ENCODE peak calls at places on chromosomes 6 and 20, in nine cellular contexts. O is SK-N-SH, N is psoas muscle, F is tibial nerve, V is heart left ventricle, R is AG04450, Q is cardiac muscle cell, W is heart right ventricle, M is PC-3. Y is an unnamed sample.
A peak's percentile ranks its signal among the peaks of the same experiment; 100 is the strongest.

GRCh38 chr6:22906091-22906549 is 336.8 kb downstream of the HDGFL1 start:
- DNase-seq in O (no peak), N (no peak), F (no peak), W (no peak), V (no peak), R (no peak), Q (peak; percentile 57), M (peak; percentile 79), Y (peak; percentile 36)

GRCh38 chr20:4638826-4639225 is 82.9 kb upstream of the PRND start:
- DNase-seq in W (no peak), Q (no peak), M (no peak), N (no peak), R (no peak), O (no peak), V (no peak), F (no peak), Y (peak; percentile 15)

GRCh38 chr6:148423601-148424270 is 81.1 kb downstream of the SASH1 start:
- DNase-seq in M (no peak), W (no peak), Q (no peak), V (no peak), O (no peak), N (no peak), F (no peak), R (no peak), Y (no peak)

GRCh38 chr6:33075568-33076405 is at the start of gene HLA-DPB1:
- DNase-seq in Q (peak; percentile 75), O (peak; percentile 62), M (peak; percentile 59), F (peak; percentile 29), V (no peak), N (no peak), R (no peak), W (peak; percentile 50), Y (peak; percentile 78)

GRCh38 chr20:38498909-38499308 is 26.3 kb downstream of the RALGAPB start:
- DNase-seq in W (no peak), Q (no peak), N (no peak), F (no peak), O (no peak), R (no peak), V (no peak), M (peak; percentile 10), Y (peak; percentile 27)

GRCh38 chr20:35597186-35597585 is 18.4 kb upstream of the SPAG4 start:
- DNase-seq in V (no peak), Q (no peak), W (no peak), F (no peak), R (no peak), N (no peak), M (no peak), O (no peak), Y (no peak)

GRCh38 chr6:140977425-140977824 is 1155.3 kb upstream of the GJE1 start:
- DNase-seq in N (no peak), Q (peak; percentile 51), F (no peak), W (no peak), M (no peak), V (no peak), O (no peak), R (no peak), Y (no peak)

GRCh38 chr20:48282591-48283228 is 497.4 kb upstream of the SULF2 start:
- DNase-seq in R (no peak), V (no peak), Q (no peak), M (no peak), F (no peak), W (no peak), O (peak; percentile 33), N (no peak), Y (peak; percentile 45)

GRCh38 chr20:36030143-36030542 is 61.8 kb downstream of the CNBD2 start:
- DNase-seq in O (no peak), W (peak; percentile 57), F (peak; percentile 51), V (peak; percentile 70), R (no peak), M (no peak), N (peak; percentile 22), Q (peak; percentile 73), Y (no peak)

GRCh38 chr6:31750411-31751022 is 10.7 kb downstream of the MSH5 start:
- DNase-seq in W (no peak), M (no peak), R (no peak), N (no peak), F (no peak), Q (no peak), V (no peak), O (no peak), Y (no peak)

GRCh38 chr6:164925681-164926530 is 383.5 kb downstream of the C6orf118 start:
- DNase-seq in Q (no peak), N (no peak), R (no peak), V (no peak), F (no peak), W (no peak), M (no peak), O (no peak), Y (no peak)

GRCh38 chr6:35309611-35310264 is 12.1 kb downstream of the DEF6 start:
- DNase-seq in N (no peak), V (no peak), M (no peak), O (no peak), R (no peak), Q (no peak), F (no peak), W (no peak), Y (no peak)
- TF ChIP-seq CTCF in N (no peak), V (no peak), M (no peak), O (no peak), R (no peak), Q (no peak), F (no peak), W (no peak), Y (no peak)

GRCh38 chr6:137801352-137802088 is 65.5 kb upstream of the TNFAIP3 start:
- DNase-seq in R (no peak), V (no peak), F (no peak), Q (no peak), O (no peak), W (no peak), M (no peak), N (no peak), Y (no peak)

GRCh38 chr6:137799950-137800568 is 67.0 kb upstream of the TNFAIP3 start:
- DNase-seq in Q (peak; percentile 80), N (peak; percentile 17), F (peak; percentile 91), V (no peak), O (peak; percentile 4), W (peak; percentile 60), M (peak; percentile 63), R (no peak), Y (peak; percentile 44)

GRCh38 chr6:137804647-137805046 is 62.4 kb upstream of the TNFAIP3 start:
- DNase-seq in W (no peak), Q (no peak), M (no peak), F (no peak), R (no peak), V (no peak), O (no peak), N (no peak), Y (no peak)

GRCh38 chr6:137800749-137801148 is 66.3 kb upstream of the TNFAIP3 start:
- DNase-seq in Q (no peak), M (no peak), W (no peak), V (no peak), F (no peak), N (no peak), R (no peak), O (no peak), Y (no peak)

DNA sequence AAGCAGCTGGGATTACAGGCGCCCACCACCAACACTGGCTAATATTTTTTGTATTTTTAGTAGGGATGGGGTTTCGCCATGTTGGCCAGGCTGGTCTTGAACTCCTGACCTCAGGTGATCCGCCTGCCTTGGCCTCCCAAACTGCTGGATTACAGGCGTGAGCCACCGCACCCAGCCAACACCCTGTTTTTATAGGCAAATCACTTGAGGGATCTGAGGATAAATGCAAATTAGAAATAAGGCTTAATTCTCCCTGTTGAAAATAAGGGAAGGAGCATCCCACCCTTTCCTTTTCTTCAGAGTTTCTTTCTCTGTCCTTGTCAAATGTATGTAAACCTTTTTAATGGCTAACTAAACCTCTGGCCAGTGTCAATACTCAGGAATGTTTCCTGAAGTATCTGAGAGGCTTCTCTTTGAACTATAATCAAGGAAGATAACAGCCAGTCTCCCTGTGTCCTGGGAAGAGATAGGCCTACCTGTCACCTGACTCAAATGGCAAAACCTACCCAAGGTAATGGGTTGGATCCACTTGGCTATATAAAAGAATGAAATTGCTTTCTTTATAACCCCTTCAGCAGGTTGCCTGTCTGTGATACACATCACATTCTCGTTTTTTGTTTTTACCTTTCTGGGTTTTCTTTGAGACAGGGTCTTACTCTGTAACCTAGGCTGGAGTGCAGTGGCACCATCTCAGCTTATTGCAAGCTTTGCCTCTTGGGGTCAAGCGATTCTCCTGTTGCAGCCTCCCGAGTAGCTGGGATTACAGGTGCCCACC is 64.5 kb upstream of the TNFAIP3 start:
- DNase-seq in N (no peak), R (no peak), O (no peak), W (no peak), M (no peak), F (no peak), V (no peak), Q (no peak), Y (no peak)
- H3K27ac ChIP-seq in N (no peak overlapping the region), R (no peak overlapping the region), O (no peak overlapping the region), W (no peak overlapping the region), M (no peak overlapping the region), F (no peak overlapping the region), V (no peak overlapping the region), Q (peak overlapping the region; percentile 87), Y (no peak overlapping the region)

GRCh38 chr6:88899569-88900316 is 63.7 kb downstream of the RNGTT start:
- DNase-seq in Q (no peak), O (no peak), V (no peak), M (peak; percentile 3), R (no peak), N (no peak), W (no peak), F (no peak), Y (no peak)
- TF ChIP-seq CTCF in Q (peak; percentile 31), O (peak; percentile 24), V (no peak), M (peak; percentile 52), R (peak; percentile 27), N (no peak), W (no peak), F (no peak), Y (peak; percentile 12)

GRCh38 chr6:98041921-98042320 is 758.9 kb upstream of the MMS22L start:
- DNase-seq in O (peak; percentile 52), F (no peak), M (no peak), N (no peak), V (no peak), W (no peak), Q (no peak), R (no peak), Y (no peak)

GRCh38 chr6:98041072-98041471 is 758.1 kb upstream of the MMS22L start:
- DNase-seq in W (no peak), M (no peak), F (no peak), O (no peak), V (no peak), Q (no peak), R (no peak), N (no peak), Y (no peak)

GRCh38 chr6:98044791-98045190 is 761.8 kb upstream of the MMS22L start:
- DNase-seq in M (no peak), O (no peak), V (no peak), R (no peak), W (no peak), Q (no peak), N (no peak), F (no peak), Y (no peak)

GRCh38 chr6:98047881-98048280 is 764.9 kb upstream of the MMS22L start:
- DNase-seq in W (no peak), F (no peak), M (no peak), N (no peak), O (no peak), Q (no peak), V (no peak), R (no peak), Y (no peak)

DNA sequence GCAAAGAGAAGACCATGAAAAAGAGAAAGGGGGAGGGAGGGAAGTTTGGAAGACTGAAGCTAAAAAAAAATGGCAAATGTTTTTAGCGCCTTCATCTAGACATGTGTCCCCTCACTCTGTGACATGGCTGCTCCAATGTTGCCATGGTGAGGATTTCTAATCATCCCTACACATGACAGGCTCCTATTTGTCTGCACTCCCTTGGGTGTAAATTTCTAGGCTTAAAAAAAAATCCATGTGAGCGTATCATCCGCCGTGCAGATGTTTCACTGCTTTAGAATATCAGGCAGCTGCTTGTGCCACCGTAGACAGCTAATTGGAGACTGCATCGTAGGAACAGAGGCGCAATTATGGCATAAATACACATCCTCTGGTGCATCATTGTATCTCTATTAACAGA is 761.2 kb upstream of the MMS22L start:
- DNase-seq in O (no peak), W (no peak), Q (no peak), V (no peak), N (no peak), R (no peak), M (no peak), F (no peak), Y (no peak)
- H3K27ac ChIP-seq in O (no peak overlapping the region), W (no peak overlapping the region), Q (no peak overlapping the region), V (no peak overlapping the region), N (no peak overlapping the region), R (no peak overlapping the region), M (no peak overlapping the region), F (no peak overlapping the region), Y (no peak overlapping the region)